ENCODE peak calls at places on chromosomes 7 and 10, in seven cellular contexts. V, D, B, A, E, O and S are unnamed samples.

GRCh38 chr7:100584046-100584676 is 1.8 kb downstream of the LRCH4 start:
- DNase-seq in V (no peak), D (peak), B (no peak), A (peak), E (no peak), O (no peak), S (no peak)

GRCh38 chr10:113133497-113133896 is 183.4 kb downstream of the TCF7L2 start:
- DNase-seq in V (no peak), D (no peak), B (no peak), A (peak), E (no peak), O (no peak), S (peak)

GRCh38 chr7:69123003-69123402 is 475.3 kb upstream of the AUTS2 start:
- DNase-seq in V (no peak), D (no peak), B (no peak), A (no peak), E (no peak), O (no peak), S (no peak)

GRCh38 chr7:27236053-27236410 is 6.6 kb upstream of the EVX1 start:
- DNase-seq in V (no peak), D (no peak), B (no peak), A (no peak), E (no peak), O (no peak), S (no peak)

GRCh38 chr7:45880433-45880860 is 7.6 kb upstream of the CCDC201 start:
- DNase-seq in V (no peak), D (no peak), B (no peak), A (no peak), E (no peak), O (no peak), S (no peak)

GRCh38 chr7:66779669-66780408 is 39.3 kb downstream of the RABGEF1 start:
- DNase-seq in V (no peak), D (peak), B (no peak), A (peak), E (no peak), O (no peak), S (no peak)

GRCh38 chr10:79022565-79023488 is 45.9 kb upstream of the ZMIZ1 start:
- DNase-seq in V (peak), D (peak), B (no peak), A (peak), E (peak), O (no peak), S (peak)

GRCh38 chr10:63553031-63553430 is 31.8 kb downstream of the REEP3 start:
- DNase-seq in V (no peak), D (peak), B (no peak), A (peak), E (no peak), O (no peak), S (peak)

GRCh38 chr7:31122649-31123058 is 70.5 kb downstream of the ADCYAP1R1 start:
- DNase-seq in V (peak), D (peak), B (peak), A (peak), E (peak), O (peak), S (peak)

GRCh38 chr7:55185321-55185802 is 166.5 kb downstream of the EGFR start:
- DNase-seq in V (no peak), D (peak), B (no peak), A (no peak), E (no peak), O (no peak), S (peak)

GRCh38 chr7:139777304-139777890 is 401 bp downstream of the HIPK2 start:
- DNase-seq in V (peak), D (no peak), B (no peak), A (no peak), E (peak), O (peak), S (peak)

GRCh38 chr10:47458466-47459154 is 25.3 kb downstream of the ANXA8 start:
- DNase-seq in V (no peak), D (peak), B (no peak), A (peak), E (no peak), O (no peak), S (peak)